ENCODE peak calls at places on chromosomes 3 and 15, in six cellular contexts. One of them, this sample, is unnamed.

GRCh38 chr15:82646250-82647044 is 716 bp downstream of the CPEB1 start:
- DNase-seq in K562: peak; percentile 57
- DNase-seq in HCT116: no peak
- DNase-seq in SK-N-SH: no peak
- DNase-seq in GM12878: no peak
- DNase-seq in H1: no peak
- DNase-seq in this sample: no peak

GRCh38 chr3:58134468-58134867 is 76.3 kb downstream of the DNASE1L3 start:
- DNase-seq in K562: no peak
- DNase-seq in HCT116: no peak
- DNase-seq in SK-N-SH: no peak
- DNase-seq in GM12878: no peak
- DNase-seq in H1: no peak
- DNase-seq in this sample: no peak

GRCh38 chr3:133426721-133427120 is 26.9 kb downstream of the BFSP2 start:
- DNase-seq in K562: no peak
- DNase-seq in HCT116: no peak
- DNase-seq in SK-N-SH: no peak
- DNase-seq in GM12878: no peak
- DNase-seq in H1: no peak
- DNase-seq in this sample: no peak

GRCh38 chr15:57537072-57537471 is 54.6 kb upstream of the MYZAP start:
- DNase-seq in K562: no peak
- DNase-seq in HCT116: peak; percentile 10
- DNase-seq in SK-N-SH: no peak
- DNase-seq in GM12878: no peak
- DNase-seq in H1: no peak
- DNase-seq in this sample: no peak

GRCh38 chr3:100099621-100100020 is 14.7 kb downstream of the FILIP1L start:
- DNase-seq in K562: no peak
- DNase-seq in HCT116: no peak
- DNase-seq in SK-N-SH: no peak
- DNase-seq in GM12878: no peak
- DNase-seq in H1: no peak
- DNase-seq in this sample: no peak

GRCh38 chr3:59245879-59246501 is 196.2 kb upstream of the CFAP20DC start:
- DNase-seq in K562: no peak
- DNase-seq in HCT116: no peak
- DNase-seq in SK-N-SH: no peak
- DNase-seq in GM12878: no peak
- DNase-seq in H1: no peak
- DNase-seq in this sample: no peak

GRCh38 chr3:188939799-188940198 is 232.0 kb upstream of the TPRG1 start:
- DNase-seq in K562: no peak
- DNase-seq in HCT116: no peak
- DNase-seq in SK-N-SH: no peak
- DNase-seq in GM12878: no peak
- DNase-seq in H1: no peak
- DNase-seq in this sample: peak; percentile 41

GRCh38 chr3:15685927-15686326 is 84.4 kb downstream of the BTD start:
- DNase-seq in K562: no peak
- DNase-seq in HCT116: no peak
- DNase-seq in SK-N-SH: peak; percentile 58
- DNase-seq in GM12878: no peak
- DNase-seq in H1: no peak
- DNase-seq in this sample: no peak

GRCh38 chr3:39531681-39532080 is 64.2 kb downstream of the MOBP start:
- DNase-seq in K562: no peak
- DNase-seq in HCT116: peak; percentile 21
- DNase-seq in SK-N-SH: no peak
- DNase-seq in GM12878: no peak
- DNase-seq in H1: no peak
- DNase-seq in this sample: no peak

GRCh38 chr3:52609316-52609815 is 73.0 kb downstream of the UQCC5 start:
- DNase-seq in K562: no peak
- DNase-seq in HCT116: no peak
- DNase-seq in SK-N-SH: no peak
- DNase-seq in GM12878: no peak
- DNase-seq in H1: no peak
- DNase-seq in this sample: no peak

GRCh38 chr15:71807125-71807629 is 3.2 kb upstream of the NR2E3 start:
- DNase-seq in K562: no peak
- DNase-seq in HCT116: no peak
- DNase-seq in SK-N-SH: peak; percentile 29
- DNase-seq in GM12878: no peak
- DNase-seq in H1: no peak
- DNase-seq in this sample: no peak

GRCh38 chr15:52728899-52729298 is 49.7 kb upstream of the ATOSA start:
- DNase-seq in K562: no peak
- DNase-seq in HCT116: no peak
- DNase-seq in SK-N-SH: peak; percentile 5
- DNase-seq in GM12878: no peak
- DNase-seq in H1: no peak
- DNase-seq in this sample: no peak

GRCh38 chr3:179302111-179302510 is 20.7 kb upstream of the ZNF639 start:
- DNase-seq in K562: no peak
- DNase-seq in HCT116: no peak
- DNase-seq in SK-N-SH: no peak
- DNase-seq in GM12878: no peak
- DNase-seq in H1: no peak
- DNase-seq in this sample: no peak

GRCh38 chr3:140913728-140914127 is 27.9 kb upstream of the SLC25A36 start:
- DNase-seq in K562: no peak
- DNase-seq in HCT116: no peak
- DNase-seq in SK-N-SH: no peak
- DNase-seq in GM12878: no peak
- DNase-seq in H1: no peak
- DNase-seq in this sample: no peak

GRCh38 chr15:59347915-59348314 is 24.8 kb downstream of the MYO1E start:
- DNase-seq in K562: no peak
- DNase-seq in HCT116: no peak
- DNase-seq in SK-N-SH: no peak
- DNase-seq in GM12878: no peak
- DNase-seq in H1: no peak
- DNase-seq in this sample: no peak

GRCh38 chr15:51380999-51381806 is 39.7 kb downstream of the GLDN start:
- DNase-seq in K562: peak; percentile 87
- DNase-seq in HCT116: peak; percentile 61
- DNase-seq in SK-N-SH: peak; percentile 78
- DNase-seq in GM12878: peak; percentile 34
- DNase-seq in H1: no peak
- DNase-seq in this sample: peak; percentile 49

GRCh38 chr3:70249509-70250160 is 62.8 kb downstream of the MDFIC2 start:
- DNase-seq in K562: no peak
- DNase-seq in HCT116: no peak
- DNase-seq in SK-N-SH: no peak
- DNase-seq in GM12878: no peak
- DNase-seq in H1: no peak
- DNase-seq in this sample: no peak

GRCh38 chr3:52245322-52246263 is at the start of gene PPM1M:
- DNase-seq in K562: peak; percentile 81
- DNase-seq in HCT116: no peak
- DNase-seq in SK-N-SH: peak; percentile 90
- DNase-seq in GM12878: no peak
- DNase-seq in H1: no peak
- DNase-seq in this sample: peak; percentile 58

GRCh38 chr3:150972379-150972985 is at the start of gene CLRN1:
- DNase-seq in K562: no peak
- DNase-seq in HCT116: no peak
- DNase-seq in SK-N-SH: no peak
- DNase-seq in GM12878: no peak
- DNase-seq in H1: no peak
- DNase-seq in this sample: no peak

GRCh38 chr15:60006808-60007346 is 2.8 kb downstream of the FOXB1 start:
- DNase-seq in K562: no peak
- DNase-seq in HCT116: no peak
- DNase-seq in SK-N-SH: no peak
- DNase-seq in GM12878: no peak
- DNase-seq in H1: no peak
- DNase-seq in this sample: no peak

GRCh38 chr3:192884831-192885356 is 32.8 kb downstream of the MB21D2 start:
- DNase-seq in K562: no peak
- DNase-seq in HCT116: no peak
- DNase-seq in SK-N-SH: peak; percentile 37
- DNase-seq in GM12878: no peak
- DNase-seq in H1: no peak
- DNase-seq in this sample: no peak

GRCh38 chr3:47517937-47518336 is 4.4 kb upstream of the ELP6 start:
- DNase-seq in K562: no peak
- DNase-seq in HCT116: no peak
- DNase-seq in SK-N-SH: no peak
- DNase-seq in GM12878: no peak
- DNase-seq in H1: no peak
- DNase-seq in this sample: no peak

GRCh38 chr3:47515864-47516319 is 2.4 kb upstream of the ELP6 start:
- DNase-seq in K562: no peak
- DNase-seq in HCT116: no peak
- DNase-seq in SK-N-SH: no peak
- DNase-seq in GM12878: no peak
- DNase-seq in H1: no peak
- DNase-seq in this sample: no peak

GRCh38 chr3:47513125-47513929 is at the start of gene ELP6:
- DNase-seq in K562: peak; percentile 99
- DNase-seq in HCT116: peak; percentile 92
- DNase-seq in SK-N-SH: peak; percentile 96
- DNase-seq in GM12878: peak; percentile 88
- DNase-seq in H1: peak; percentile 93
- DNase-seq in this sample: peak; percentile 95

GRCh38 chr3:47515100-47515499 is 1.6 kb upstream of the ELP6 start:
- DNase-seq in K562: no peak
- DNase-seq in HCT116: no peak
- DNase-seq in SK-N-SH: no peak
- DNase-seq in GM12878: no peak
- DNase-seq in H1: no peak
- DNase-seq in this sample: no peak

GRCh38 chr3:47512416-47513124 is 942 bp downstream of the ELP6 start:
- DNase-seq in K562: peak; percentile 54
- DNase-seq in HCT116: no peak
- DNase-seq in SK-N-SH: peak; percentile 55
- DNase-seq in GM12878: no peak
- DNase-seq in H1: no peak
- DNase-seq in this sample: peak; percentile 20
- TF ChIP-seq JUND in K562: no peak
- TF ChIP-seq JUND in HCT116: no peak
- TF ChIP-seq JUND in SK-N-SH: no peak
- TF ChIP-seq JUND in GM12878: no peak
- TF ChIP-seq JUND in H1: no peak
- TF ChIP-seq JUND in this sample: no peak

GRCh38 chr15:70447511-70447910 is 315.8 kb downstream of the UACA start:
- DNase-seq in K562: no peak
- DNase-seq in HCT116: no peak
- DNase-seq in SK-N-SH: no peak
- DNase-seq in GM12878: no peak
- DNase-seq in H1: no peak
- DNase-seq in this sample: no peak
- TF ChIP-seq JUND in K562: no peak
- TF ChIP-seq JUND in HCT116: no peak
- TF ChIP-seq JUND in SK-N-SH: no peak
- TF ChIP-seq JUND in GM12878: no peak
- TF ChIP-seq JUND in H1: no peak
- TF ChIP-seq JUND in this sample: no peak

DNA sequence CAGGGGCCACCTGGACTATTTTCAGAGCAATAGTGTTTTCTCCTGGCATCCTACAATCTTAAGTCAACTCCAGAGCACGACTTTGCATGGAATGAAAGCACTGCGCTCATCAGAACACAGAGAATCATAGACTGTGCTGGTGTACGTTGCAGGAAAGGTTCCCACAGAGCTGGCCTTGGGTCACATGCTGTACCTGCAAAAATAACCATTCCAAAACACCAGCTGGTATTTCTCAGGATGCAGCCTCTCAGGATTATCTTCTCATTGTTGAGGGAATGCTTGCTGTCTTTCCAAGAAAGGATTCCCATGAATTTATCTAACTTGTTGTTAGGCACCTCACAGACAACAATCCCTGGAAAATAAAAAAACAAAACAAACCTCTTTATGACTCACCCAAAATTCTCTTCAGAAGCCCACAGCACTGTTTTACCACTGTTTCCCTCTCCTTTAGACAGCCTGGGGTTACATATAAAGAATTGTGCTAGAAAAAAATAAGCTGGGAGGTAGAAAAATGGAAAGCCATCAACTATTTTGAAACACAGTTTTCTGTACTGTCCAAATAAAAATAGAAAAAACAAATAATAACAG is 131.7 kb downstream of the ATP8B4 start:
- DNase-seq in K562: no peak
- DNase-seq in HCT116: no peak
- DNase-seq in SK-N-SH: no peak
- DNase-seq in GM12878: no peak
- DNase-seq in H1: no peak
- DNase-seq in this sample: no peak
- TF ChIP-seq JUND in K562: no peak
- TF ChIP-seq JUND in HCT116: no peak
- TF ChIP-seq JUND in SK-N-SH: no peak
- TF ChIP-seq JUND in GM12878: no peak
- TF ChIP-seq JUND in H1: no peak
- TF ChIP-seq JUND in this sample: no peak

DNA sequence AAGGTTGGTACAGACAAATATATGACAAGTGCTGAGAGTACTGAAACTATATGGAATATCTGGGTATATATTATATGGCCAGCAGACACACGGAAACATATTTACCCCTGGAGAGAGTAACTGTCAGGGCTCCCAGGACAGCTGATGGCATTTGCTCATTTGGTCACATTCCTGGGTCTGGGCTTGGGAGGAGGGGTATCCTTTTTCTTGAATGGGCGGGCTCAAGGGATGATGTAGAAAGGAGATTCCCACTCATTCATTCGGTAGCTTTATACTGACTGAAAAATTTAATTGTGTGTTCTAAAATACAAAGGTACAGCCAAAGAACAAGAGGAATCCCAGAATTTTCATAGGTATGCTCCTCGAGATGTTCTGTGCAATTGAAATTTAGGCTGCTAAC is 131.0 kb downstream of the KCNAB1 start:
- DNase-seq in K562: no peak
- DNase-seq in HCT116: no peak
- DNase-seq in SK-N-SH: no peak
- DNase-seq in GM12878: no peak
- DNase-seq in H1: no peak
- DNase-seq in this sample: no peak
- TF ChIP-seq JUND in K562: no peak
- TF ChIP-seq JUND in HCT116: no peak
- TF ChIP-seq JUND in SK-N-SH: no peak
- TF ChIP-seq JUND in GM12878: no peak
- TF ChIP-seq JUND in H1: no peak
- TF ChIP-seq JUND in this sample: no peak

This sample was measured in T47D.